ENCODE peak calls at places on chromosomes 16 and 17, in eight cellular contexts. P is Ammon's horn, Y is T-helper 9 cell, G is T1000, B is K562, E is AG09319, O is ascending aorta, K is mesendoderm. N is an unnamed sample.

GRCh38 chr17:49496183-49496865 is 1.2 kb downstream of the NGFR start:
- DNase-seq in Y (peak; percentile 90), B (peak; percentile 76), G (no peak), O (no peak), E (no peak), K (peak; percentile 65), P (peak; percentile 84), N (peak; percentile 20)

GRCh38 chr17:3798273-3799180 is 2.5 kb downstream of the ITGAE start:
- DNase-seq in B (no peak), G (no peak), P (no peak), K (no peak), Y (no peak), E (no peak), O (no peak), N (no peak)

GRCh38 chr16:57536306-57537193 is at the start of gene CCDC102A:
- DNase-seq in G (no peak), K (peak; percentile 46), Y (peak; percentile 28), E (peak; percentile 5), P (no peak), B (peak; percentile 46), O (no peak), N (no peak)

GRCh38 chr16:57761301-57761700 is 25.7 kb downstream of the KATNB1 start:
- DNase-seq in G (no peak), E (no peak), Y (no peak), P (no peak), K (no peak), O (no peak), B (no peak), N (no peak)

GRCh38 chr17:45020354-45021138 is 30.9 kb downstream of the DCAKD start:
- DNase-seq in G (no peak), E (no peak), B (no peak), O (no peak), P (no peak), Y (no peak), K (peak; percentile 57), N (no peak)

GRCh38 chr17:14297161-14297851 is 3.6 kb upstream of the HS3ST3B1 start:
- DNase-seq in O (no peak), Y (no peak), K (peak; percentile 83), B (no peak), G (peak; percentile 62), P (no peak), E (no peak), N (peak; percentile 45)

GRCh38 chr17:22270381-22270780 is 578.1 kb downstream of the KCNJ18 start:
- DNase-seq in B (no peak), K (no peak), O (no peak), P (no peak), E (no peak), G (no peak), Y (no peak), N (no peak)

GRCh38 chr16:86681440-86681838 is 103.1 kb downstream of the FOXL1 start:
- DNase-seq in G (no peak), P (peak; percentile 43), Y (no peak), E (no peak), O (peak; percentile 39), B (peak; percentile 7), K (no peak), N (peak; percentile 23)

GRCh38 chr16:11129378-11129781 is 126.6 kb downstream of the SOCS1 start:
- DNase-seq in O (no peak), K (no peak), G (no peak), P (no peak), Y (no peak), E (peak; percentile 48), B (peak; percentile 38), N (peak; percentile 43)

GRCh38 chr16:72561-73537 is at the start of gene RHBDF1:
- DNase-seq in E (no peak), Y (no peak), K (peak; percentile 79), B (peak; percentile 73), O (no peak), P (no peak), G (no peak), N (peak; percentile 35)

GRCh38 chr17:17109896-17110295 is 67.6 kb downstream of the MPRIP start:
- DNase-seq in K (no peak), B (no peak), E (no peak), O (no peak), P (no peak), G (no peak), Y (peak; percentile 27), N (no peak)

GRCh38 chr16:53950677-53951076 is 246.7 kb downstream of the FTO start:
- DNase-seq in K (no peak), G (no peak), B (no peak), E (no peak), O (no peak), P (no peak), Y (no peak), N (no peak)

GRCh38 chr17:58565389-58566311 is 51.2 kb upstream of the MTMR4 start:
- DNase-seq in P (no peak), O (no peak), Y (no peak), B (no peak), G (no peak), E (no peak), K (peak; percentile 76), N (no peak)

GRCh38 chr16:85752511-85753420 is 1.9 kb upstream of the C16orf74 start:
- DNase-seq in K (peak; percentile 73), G (no peak), Y (no peak), O (no peak), E (no peak), B (peak; percentile 75), P (no peak), N (peak; percentile 68)

GRCh38 chr17:20992416-20992815 is 50.4 kb downstream of the USP22 start:
- DNase-seq in K (no peak), P (peak; percentile 1), O (no peak), B (no peak), E (no peak), G (no peak), Y (no peak), N (no peak)